ENCODE peak calls at places on chromosomes 12 and 14, in ten cellular contexts. One of them, this sample, is unnamed.

GRCh38 chr14:76376878-76377523 is 1.1 kb downstream of the ESRRB start:
- DNase-seq in GM13977: no peak
- DNase-seq in EL: no peak
- DNase-seq in Caki2: no peak
- DNase-seq in kidney glomerular epithelial cell: no peak
- DNase-seq in RWPE1: no peak
- DNase-seq in HuH-7: no peak
- DNase-seq in neural crest cell: no peak
- DNase-seq in stimulated activated CD4-positive, alpha-beta T cell treated with anti-CD3 and anti-CD28 coated beads, Interleukin-2, amount 100 ng/mL, for 48 hours: no peak
- DNase-seq in T-helper 17 cell: no peak
- DNase-seq in this sample: no peak

GRCh38 chr14:81221579-81222102 is 882 bp upstream of the GTF2A1 start:
- DNase-seq in GM13977: no peak
- DNase-seq in EL: no peak
- DNase-seq in Caki2: no peak
- DNase-seq in kidney glomerular epithelial cell: no peak
- DNase-seq in RWPE1: no peak
- DNase-seq in HuH-7: no peak
- DNase-seq in neural crest cell: no peak
- DNase-seq in stimulated activated CD4-positive, alpha-beta T cell treated with anti-CD3 and anti-CD28 coated beads, Interleukin-2, amount 100 ng/mL, for 48 hours: no peak
- DNase-seq in T-helper 17 cell: no peak
- DNase-seq in this sample: no peak

GRCh38 chr12:22038734-22039133 is 7.3 kb upstream of the CMAS start:
- DNase-seq in GM13977: no peak
- DNase-seq in EL: no peak
- DNase-seq in Caki2: no peak
- DNase-seq in kidney glomerular epithelial cell: no peak
- DNase-seq in RWPE1: no peak
- DNase-seq in HuH-7: no peak
- DNase-seq in neural crest cell: no peak
- DNase-seq in stimulated activated CD4-positive, alpha-beta T cell treated with anti-CD3 and anti-CD28 coated beads, Interleukin-2, amount 100 ng/mL, for 48 hours: no peak
- DNase-seq in T-helper 17 cell: no peak
- DNase-seq in this sample: no peak

GRCh38 chr14:21852061-21852664 is 178.5 kb upstream of the OR4E1 start:
- DNase-seq in GM13977: peak
- DNase-seq in EL: peak
- DNase-seq in Caki2: peak
- DNase-seq in kidney glomerular epithelial cell: peak
- DNase-seq in RWPE1: peak
- DNase-seq in HuH-7: peak
- DNase-seq in neural crest cell: peak
- DNase-seq in stimulated activated CD4-positive, alpha-beta T cell treated with anti-CD3 and anti-CD28 coated beads, Interleukin-2, amount 100 ng/mL, for 48 hours: peak
- DNase-seq in T-helper 17 cell: peak
- DNase-seq in this sample: no peak

GRCh38 chr14:49934638-49935037 is 41.8 kb downstream of the ARF6 start:
- DNase-seq in GM13977: no peak
- DNase-seq in EL: no peak
- DNase-seq in Caki2: no peak
- DNase-seq in kidney glomerular epithelial cell: no peak
- DNase-seq in RWPE1: no peak
- DNase-seq in HuH-7: no peak
- DNase-seq in neural crest cell: no peak
- DNase-seq in stimulated activated CD4-positive, alpha-beta T cell treated with anti-CD3 and anti-CD28 coated beads, Interleukin-2, amount 100 ng/mL, for 48 hours: no peak
- DNase-seq in T-helper 17 cell: no peak
- DNase-seq in this sample: no peak

GRCh38 chr12:25975179-25975578 is 16.7 kb downstream of the RASSF8 start:
- DNase-seq in GM13977: no peak
- DNase-seq in EL: no peak
- DNase-seq in Caki2: no peak
- DNase-seq in kidney glomerular epithelial cell: no peak
- DNase-seq in RWPE1: no peak
- DNase-seq in HuH-7: no peak
- DNase-seq in neural crest cell: no peak
- DNase-seq in stimulated activated CD4-positive, alpha-beta T cell treated with anti-CD3 and anti-CD28 coated beads, Interleukin-2, amount 100 ng/mL, for 48 hours: no peak
- DNase-seq in T-helper 17 cell: no peak
- DNase-seq in this sample: no peak

GRCh38 chr14:90785474-90785873 is 30.8 kb downstream of the TTC7B start:
- DNase-seq in GM13977: no peak
- DNase-seq in EL: peak
- DNase-seq in Caki2: no peak
- DNase-seq in kidney glomerular epithelial cell: no peak
- DNase-seq in RWPE1: no peak
- DNase-seq in HuH-7: no peak
- DNase-seq in neural crest cell: no peak
- DNase-seq in stimulated activated CD4-positive, alpha-beta T cell treated with anti-CD3 and anti-CD28 coated beads, Interleukin-2, amount 100 ng/mL, for 48 hours: no peak
- DNase-seq in T-helper 17 cell: no peak
- DNase-seq in this sample: no peak

GRCh38 chr14:96095058-96095457 is 55.9 kb downstream of the C14orf132 start:
- DNase-seq in GM13977: no peak
- DNase-seq in EL: no peak
- DNase-seq in Caki2: no peak
- DNase-seq in kidney glomerular epithelial cell: no peak
- DNase-seq in RWPE1: no peak
- DNase-seq in HuH-7: no peak
- DNase-seq in neural crest cell: no peak
- DNase-seq in stimulated activated CD4-positive, alpha-beta T cell treated with anti-CD3 and anti-CD28 coated beads, Interleukin-2, amount 100 ng/mL, for 48 hours: no peak
- DNase-seq in T-helper 17 cell: no peak
- DNase-seq in this sample: no peak

GRCh38 chr12:128829870-128830504 is 6.2 kb upstream of the SLC15A4 start:
- DNase-seq in GM13977: peak
- DNase-seq in EL: no peak
- DNase-seq in Caki2: no peak
- DNase-seq in kidney glomerular epithelial cell: no peak
- DNase-seq in RWPE1: no peak
- DNase-seq in HuH-7: no peak
- DNase-seq in neural crest cell: no peak
- DNase-seq in stimulated activated CD4-positive, alpha-beta T cell treated with anti-CD3 and anti-CD28 coated beads, Interleukin-2, amount 100 ng/mL, for 48 hours: no peak
- DNase-seq in T-helper 17 cell: no peak
- DNase-seq in this sample: no peak

GRCh38 chr14:59213368-59214315 is 25.2 kb downstream of the DAAM1 start:
- DNase-seq in GM13977: no peak
- DNase-seq in EL: no peak
- DNase-seq in Caki2: no peak
- DNase-seq in kidney glomerular epithelial cell: no peak
- DNase-seq in RWPE1: no peak
- DNase-seq in HuH-7: no peak
- DNase-seq in neural crest cell: no peak
- DNase-seq in stimulated activated CD4-positive, alpha-beta T cell treated with anti-CD3 and anti-CD28 coated beads, Interleukin-2, amount 100 ng/mL, for 48 hours: no peak
- DNase-seq in T-helper 17 cell: no peak
- DNase-seq in this sample: no peak

GRCh38 chr12:33226671-33227070 is 212.9 kb downstream of the SYT10 start:
- DNase-seq in GM13977: no peak
- DNase-seq in EL: no peak
- DNase-seq in Caki2: no peak
- DNase-seq in kidney glomerular epithelial cell: no peak
- DNase-seq in RWPE1: no peak
- DNase-seq in HuH-7: no peak
- DNase-seq in neural crest cell: no peak
- DNase-seq in stimulated activated CD4-positive, alpha-beta T cell treated with anti-CD3 and anti-CD28 coated beads, Interleukin-2, amount 100 ng/mL, for 48 hours: no peak
- DNase-seq in T-helper 17 cell: no peak
- DNase-seq in this sample: no peak

GRCh38 chr14:104101086-104101621 is 15.7 kb downstream of the ASPG start:
- DNase-seq in GM13977: no peak
- DNase-seq in EL: no peak
- DNase-seq in Caki2: no peak
- DNase-seq in kidney glomerular epithelial cell: no peak
- DNase-seq in RWPE1: no peak
- DNase-seq in HuH-7: no peak
- DNase-seq in neural crest cell: no peak
- DNase-seq in stimulated activated CD4-positive, alpha-beta T cell treated with anti-CD3 and anti-CD28 coated beads, Interleukin-2, amount 100 ng/mL, for 48 hours: no peak
- DNase-seq in T-helper 17 cell: no peak
- DNase-seq in this sample: no peak

GRCh38 chr14:87457727-87458126 is 535.3 kb downstream of the GALC start:
- DNase-seq in GM13977: no peak
- DNase-seq in EL: no peak
- DNase-seq in Caki2: no peak
- DNase-seq in kidney glomerular epithelial cell: no peak
- DNase-seq in RWPE1: no peak
- DNase-seq in HuH-7: no peak
- DNase-seq in neural crest cell: no peak
- DNase-seq in stimulated activated CD4-positive, alpha-beta T cell treated with anti-CD3 and anti-CD28 coated beads, Interleukin-2, amount 100 ng/mL, for 48 hours: no peak
- DNase-seq in T-helper 17 cell: no peak
- DNase-seq in this sample: no peak

GRCh38 chr12:29783773-29784666 is at the start of gene TMTC1:
- DNase-seq in GM13977: peak
- DNase-seq in EL: peak
- DNase-seq in Caki2: peak
- DNase-seq in kidney glomerular epithelial cell: peak
- DNase-seq in RWPE1: peak
- DNase-seq in HuH-7: peak
- DNase-seq in neural crest cell: peak
- DNase-seq in stimulated activated CD4-positive, alpha-beta T cell treated with anti-CD3 and anti-CD28 coated beads, Interleukin-2, amount 100 ng/mL, for 48 hours: no peak
- DNase-seq in T-helper 17 cell: no peak
- DNase-seq in this sample: no peak

GRCh38 chr14:77281852-77282251 is 10.8 kb upstream of the NGB start:
- DNase-seq in GM13977: no peak
- DNase-seq in EL: no peak
- DNase-seq in Caki2: no peak
- DNase-seq in kidney glomerular epithelial cell: no peak
- DNase-seq in RWPE1: no peak
- DNase-seq in HuH-7: no peak
- DNase-seq in neural crest cell: peak
- DNase-seq in stimulated activated CD4-positive, alpha-beta T cell treated with anti-CD3 and anti-CD28 coated beads, Interleukin-2, amount 100 ng/mL, for 48 hours: no peak
- DNase-seq in T-helper 17 cell: no peak
- DNase-seq in this sample: no peak

GRCh38 chr14:20415723-20416622 is 2.7 kb upstream of the TEP1 start:
- DNase-seq in GM13977: peak
- DNase-seq in EL: peak
- DNase-seq in Caki2: peak
- DNase-seq in kidney glomerular epithelial cell: peak
- DNase-seq in RWPE1: peak
- DNase-seq in HuH-7: peak
- DNase-seq in neural crest cell: peak
- DNase-seq in stimulated activated CD4-positive, alpha-beta T cell treated with anti-CD3 and anti-CD28 coated beads, Interleukin-2, amount 100 ng/mL, for 48 hours: peak
- DNase-seq in T-helper 17 cell: no peak
- DNase-seq in this sample: no peak

GRCh38 chr14:33356167-33356566 is 417.5 kb downstream of the NPAS3 start:
- DNase-seq in GM13977: no peak
- DNase-seq in EL: no peak
- DNase-seq in Caki2: no peak
- DNase-seq in kidney glomerular epithelial cell: no peak
- DNase-seq in RWPE1: no peak
- DNase-seq in HuH-7: no peak
- DNase-seq in neural crest cell: no peak
- DNase-seq in stimulated activated CD4-positive, alpha-beta T cell treated with anti-CD3 and anti-CD28 coated beads, Interleukin-2, amount 100 ng/mL, for 48 hours: no peak
- DNase-seq in T-helper 17 cell: no peak
- DNase-seq in this sample: no peak

GRCh38 chr14:92692822-92693226 is 55.6 kb downstream of the LGMN start:
- DNase-seq in GM13977: no peak
- DNase-seq in EL: no peak
- DNase-seq in Caki2: peak
- DNase-seq in kidney glomerular epithelial cell: peak
- DNase-seq in RWPE1: no peak
- DNase-seq in HuH-7: no peak
- DNase-seq in neural crest cell: no peak
- DNase-seq in stimulated activated CD4-positive, alpha-beta T cell treated with anti-CD3 and anti-CD28 coated beads, Interleukin-2, amount 100 ng/mL, for 48 hours: no peak
- DNase-seq in T-helper 17 cell: no peak
- DNase-seq in this sample: peak

GRCh38 chr14:54343276-54344121 is 53.3 kb upstream of the CDKN3 start:
- DNase-seq in GM13977: no peak
- DNase-seq in EL: no peak
- DNase-seq in Caki2: no peak
- DNase-seq in kidney glomerular epithelial cell: peak
- DNase-seq in RWPE1: no peak
- DNase-seq in HuH-7: no peak
- DNase-seq in neural crest cell: no peak
- DNase-seq in stimulated activated CD4-positive, alpha-beta T cell treated with anti-CD3 and anti-CD28 coated beads, Interleukin-2, amount 100 ng/mL, for 48 hours: no peak
- DNase-seq in T-helper 17 cell: no peak
- DNase-seq in this sample: no peak

GRCh38 chr12:81758421-81759214 is 532 bp downstream of the PPFIA2 start:
- DNase-seq in GM13977: no peak
- DNase-seq in EL: peak
- DNase-seq in Caki2: peak
- DNase-seq in kidney glomerular epithelial cell: no peak
- DNase-seq in RWPE1: no peak
- DNase-seq in HuH-7: peak
- DNase-seq in neural crest cell: peak
- DNase-seq in stimulated activated CD4-positive, alpha-beta T cell treated with anti-CD3 and anti-CD28 coated beads, Interleukin-2, amount 100 ng/mL, for 48 hours: no peak
- DNase-seq in T-helper 17 cell: no peak
- DNase-seq in this sample: no peak

GRCh38 chr14:73358187-73358586 is 100.2 kb downstream of the NUMB start:
- DNase-seq in GM13977: no peak
- DNase-seq in EL: no peak
- DNase-seq in Caki2: no peak
- DNase-seq in kidney glomerular epithelial cell: no peak
- DNase-seq in RWPE1: no peak
- DNase-seq in HuH-7: peak
- DNase-seq in neural crest cell: no peak
- DNase-seq in stimulated activated CD4-positive, alpha-beta T cell treated with anti-CD3 and anti-CD28 coated beads, Interleukin-2, amount 100 ng/mL, for 48 hours: no peak
- DNase-seq in T-helper 17 cell: no peak
- DNase-seq in this sample: no peak

GRCh38 chr12:114272071-114272470 is 133.9 kb downstream of the TBX5 start:
- DNase-seq in GM13977: no peak
- DNase-seq in EL: no peak
- DNase-seq in Caki2: no peak
- DNase-seq in kidney glomerular epithelial cell: no peak
- DNase-seq in RWPE1: no peak
- DNase-seq in HuH-7: no peak
- DNase-seq in neural crest cell: no peak
- DNase-seq in stimulated activated CD4-positive, alpha-beta T cell treated with anti-CD3 and anti-CD28 coated beads, Interleukin-2, amount 100 ng/mL, for 48 hours: no peak
- DNase-seq in T-helper 17 cell: no peak
- DNase-seq in this sample: no peak

GRCh38 chr12:92908108-92908507 is 21.0 kb downstream of the EEA1 start:
- DNase-seq in GM13977: no peak
- DNase-seq in EL: no peak
- DNase-seq in Caki2: no peak
- DNase-seq in kidney glomerular epithelial cell: no peak
- DNase-seq in RWPE1: no peak
- DNase-seq in HuH-7: no peak
- DNase-seq in neural crest cell: no peak
- DNase-seq in stimulated activated CD4-positive, alpha-beta T cell treated with anti-CD3 and anti-CD28 coated beads, Interleukin-2, amount 100 ng/mL, for 48 hours: no peak
- DNase-seq in T-helper 17 cell: no peak
- DNase-seq in this sample: no peak

This sample was measured in RCC 7860.